ENCODE peak calls at places on chromosomes 7 and 10, in ten cellular contexts. One of them, this sample, is unnamed.

GRCh38 chr7:141701489-141702046 is 398 bp downstream of the DENND11 start:
- DNase-seq in uterus: peak
- DNase-seq in PC-3: peak
- DNase-seq in activated CD8-positive, alpha-beta T cell treated with anti-CD3 and anti-CD28 coated beads for 36 hours: peak
- DNase-seq in cardiac muscle cell: peak
- DNase-seq in A549: peak
- DNase-seq in IMR-90: no peak
- DNase-seq in hepatocyte: peak
- DNase-seq in right atrium auricular region: no peak
- DNase-seq in nephron progenitor cell: peak
- DNase-seq in this sample: peak

GRCh38 chr7:84610390-84610789 is 415.8 kb upstream of the SEMA3A start:
- DNase-seq in uterus: no peak
- DNase-seq in PC-3: no peak
- DNase-seq in activated CD8-positive, alpha-beta T cell treated with anti-CD3 and anti-CD28 coated beads for 36 hours: no peak
- DNase-seq in cardiac muscle cell: no peak
- DNase-seq in A549: no peak
- DNase-seq in IMR-90: no peak
- DNase-seq in hepatocyte: no peak
- DNase-seq in right atrium auricular region: no peak
- DNase-seq in nephron progenitor cell: no peak
- DNase-seq in this sample: no peak

GRCh38 chr10:42926831-42927230 is 144.2 kb downstream of the BMS1 start:
- DNase-seq in uterus: no peak
- DNase-seq in PC-3: no peak
- DNase-seq in activated CD8-positive, alpha-beta T cell treated with anti-CD3 and anti-CD28 coated beads for 36 hours: no peak
- DNase-seq in cardiac muscle cell: peak
- DNase-seq in A549: no peak
- DNase-seq in IMR-90: no peak
- DNase-seq in hepatocyte: peak
- DNase-seq in right atrium auricular region: no peak
- DNase-seq in nephron progenitor cell: peak
- DNase-seq in this sample: no peak

GRCh38 chr7:102843850-102844249 is 69.0 kb upstream of the LRRC17 start:
- DNase-seq in uterus: no peak
- DNase-seq in PC-3: no peak
- DNase-seq in activated CD8-positive, alpha-beta T cell treated with anti-CD3 and anti-CD28 coated beads for 36 hours: no peak
- DNase-seq in cardiac muscle cell: no peak
- DNase-seq in A549: no peak
- DNase-seq in IMR-90: no peak
- DNase-seq in hepatocyte: no peak
- DNase-seq in right atrium auricular region: no peak
- DNase-seq in nephron progenitor cell: no peak
- DNase-seq in this sample: peak

GRCh38 chr7:20351901-20352300 is 21.2 kb downstream of the ITGB8 start:
- DNase-seq in uterus: no peak
- DNase-seq in PC-3: peak
- DNase-seq in activated CD8-positive, alpha-beta T cell treated with anti-CD3 and anti-CD28 coated beads for 36 hours: no peak
- DNase-seq in cardiac muscle cell: no peak
- DNase-seq in A549: no peak
- DNase-seq in IMR-90: peak
- DNase-seq in hepatocyte: no peak
- DNase-seq in right atrium auricular region: no peak
- DNase-seq in nephron progenitor cell: no peak
- DNase-seq in this sample: no peak

GRCh38 chr10:25725917-25726716 is 207.9 kb upstream of the MYO3A start:
- DNase-seq in uterus: no peak
- DNase-seq in PC-3: peak
- DNase-seq in activated CD8-positive, alpha-beta T cell treated with anti-CD3 and anti-CD28 coated beads for 36 hours: peak
- DNase-seq in cardiac muscle cell: peak
- DNase-seq in A549: peak
- DNase-seq in IMR-90: peak
- DNase-seq in hepatocyte: peak
- DNase-seq in right atrium auricular region: no peak
- DNase-seq in nephron progenitor cell: peak
- DNase-seq in this sample: peak

GRCh38 chr10:78349165-78349516 is 315.5 kb downstream of the RPS24 start:
- DNase-seq in uterus: peak
- DNase-seq in PC-3: no peak
- DNase-seq in activated CD8-positive, alpha-beta T cell treated with anti-CD3 and anti-CD28 coated beads for 36 hours: no peak
- DNase-seq in cardiac muscle cell: no peak
- DNase-seq in A549: no peak
- DNase-seq in IMR-90: no peak
- DNase-seq in hepatocyte: no peak
- DNase-seq in right atrium auricular region: peak
- DNase-seq in nephron progenitor cell: no peak
- DNase-seq in this sample: no peak

GRCh38 chr7:47638679-47639306 is 56.9 kb upstream of the TNS3 start:
- DNase-seq in uterus: peak
- DNase-seq in PC-3: no peak
- DNase-seq in activated CD8-positive, alpha-beta T cell treated with anti-CD3 and anti-CD28 coated beads for 36 hours: no peak
- DNase-seq in cardiac muscle cell: no peak
- DNase-seq in A549: no peak
- DNase-seq in IMR-90: peak
- DNase-seq in hepatocyte: peak
- DNase-seq in right atrium auricular region: no peak
- DNase-seq in nephron progenitor cell: no peak
- DNase-seq in this sample: no peak

GRCh38 chr7:77479536-77480088 is 57.5 kb upstream of the PTPN12 start:
- DNase-seq in uterus: no peak
- DNase-seq in PC-3: peak
- DNase-seq in activated CD8-positive, alpha-beta T cell treated with anti-CD3 and anti-CD28 coated beads for 36 hours: no peak
- DNase-seq in cardiac muscle cell: no peak
- DNase-seq in A549: peak
- DNase-seq in IMR-90: peak
- DNase-seq in hepatocyte: peak
- DNase-seq in right atrium auricular region: no peak
- DNase-seq in nephron progenitor cell: no peak
- DNase-seq in this sample: no peak

GRCh38 chr7:73363225-73364005 is 35.5 kb downstream of the FKBP6 start:
- DNase-seq in uterus: no peak
- DNase-seq in PC-3: no peak
- DNase-seq in activated CD8-positive, alpha-beta T cell treated with anti-CD3 and anti-CD28 coated beads for 36 hours: no peak
- DNase-seq in cardiac muscle cell: no peak
- DNase-seq in A549: no peak
- DNase-seq in IMR-90: no peak
- DNase-seq in hepatocyte: no peak
- DNase-seq in right atrium auricular region: no peak
- DNase-seq in nephron progenitor cell: no peak
- DNase-seq in this sample: no peak

DNA sequence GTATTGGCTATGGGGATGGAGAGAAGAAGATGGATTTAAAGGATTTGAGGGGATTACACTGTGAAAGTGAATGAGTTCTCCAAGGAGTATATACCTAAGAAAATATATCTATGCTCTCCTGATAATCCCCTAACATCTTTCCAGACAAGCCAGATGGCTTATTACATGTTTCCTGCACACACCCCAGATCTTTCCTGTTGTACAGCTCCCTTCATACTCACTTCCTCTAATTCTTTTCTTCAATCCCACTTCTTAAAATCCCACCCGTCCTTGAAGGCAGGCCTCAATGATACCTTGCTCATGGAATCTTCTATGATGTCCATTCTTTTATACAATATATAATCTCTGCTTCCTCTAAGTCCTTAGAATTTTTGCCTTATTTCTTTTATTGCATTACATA is 317.2 kb upstream of the DGKB start:
- DNase-seq in uterus: no peak
- DNase-seq in PC-3: no peak
- DNase-seq in activated CD8-positive, alpha-beta T cell treated with anti-CD3 and anti-CD28 coated beads for 36 hours: no peak
- DNase-seq in cardiac muscle cell: no peak
- DNase-seq in A549: no peak
- DNase-seq in IMR-90: no peak
- DNase-seq in hepatocyte: no peak
- DNase-seq in right atrium auricular region: no peak
- DNase-seq in nephron progenitor cell: no peak
- DNase-seq in this sample: no peak
- TF ChIP-seq CTCF in uterus: no peak
- TF ChIP-seq CTCF in PC-3: no peak
- TF ChIP-seq CTCF in activated CD8-positive, alpha-beta T cell treated with anti-CD3 and anti-CD28 coated beads for 36 hours: no peak
- TF ChIP-seq CTCF in cardiac muscle cell: no peak
- TF ChIP-seq CTCF in A549: no peak
- TF ChIP-seq CTCF in IMR-90: no peak
- TF ChIP-seq CTCF in hepatocyte: no peak
- TF ChIP-seq CTCF in right atrium auricular region: no peak
- TF ChIP-seq CTCF in nephron progenitor cell: no peak
- TF ChIP-seq CTCF in this sample: no peak

DNA sequence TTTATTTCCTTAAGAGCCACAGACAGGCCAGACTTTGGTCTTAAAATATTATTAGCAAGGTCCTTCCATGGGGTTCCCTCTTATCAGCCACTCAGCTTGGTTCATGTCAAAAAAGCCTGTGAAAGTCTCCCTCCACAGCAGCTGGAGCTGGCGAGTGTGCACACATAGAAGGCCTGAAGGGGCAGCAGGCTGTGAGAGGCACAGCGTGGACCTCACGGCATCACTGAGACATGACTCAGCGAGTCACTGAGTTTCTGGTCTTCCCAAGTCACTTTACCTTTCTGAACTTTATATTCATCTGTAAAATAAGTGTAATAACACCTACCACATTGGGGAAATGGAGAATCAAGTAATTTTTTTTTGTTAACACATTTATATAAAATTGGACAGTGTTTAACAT is 8.7 kb downstream of the TAF3 start:
- DNase-seq in uterus: no peak
- DNase-seq in PC-3: peak
- DNase-seq in activated CD8-positive, alpha-beta T cell treated with anti-CD3 and anti-CD28 coated beads for 36 hours: peak
- DNase-seq in cardiac muscle cell: peak
- DNase-seq in A549: peak
- DNase-seq in IMR-90: peak
- DNase-seq in hepatocyte: peak
- DNase-seq in right atrium auricular region: no peak
- DNase-seq in nephron progenitor cell: no peak
- DNase-seq in this sample: no peak
- TF ChIP-seq CTCF in uterus: no peak
- TF ChIP-seq CTCF in PC-3: no peak
- TF ChIP-seq CTCF in activated CD8-positive, alpha-beta T cell treated with anti-CD3 and anti-CD28 coated beads for 36 hours: no peak
- TF ChIP-seq CTCF in cardiac muscle cell: peak
- TF ChIP-seq CTCF in A549: no peak
- TF ChIP-seq CTCF in IMR-90: peak
- TF ChIP-seq CTCF in hepatocyte: no peak
- TF ChIP-seq CTCF in right atrium auricular region: no peak
- TF ChIP-seq CTCF in nephron progenitor cell: no peak
- TF ChIP-seq CTCF in this sample: no peak

DNA sequence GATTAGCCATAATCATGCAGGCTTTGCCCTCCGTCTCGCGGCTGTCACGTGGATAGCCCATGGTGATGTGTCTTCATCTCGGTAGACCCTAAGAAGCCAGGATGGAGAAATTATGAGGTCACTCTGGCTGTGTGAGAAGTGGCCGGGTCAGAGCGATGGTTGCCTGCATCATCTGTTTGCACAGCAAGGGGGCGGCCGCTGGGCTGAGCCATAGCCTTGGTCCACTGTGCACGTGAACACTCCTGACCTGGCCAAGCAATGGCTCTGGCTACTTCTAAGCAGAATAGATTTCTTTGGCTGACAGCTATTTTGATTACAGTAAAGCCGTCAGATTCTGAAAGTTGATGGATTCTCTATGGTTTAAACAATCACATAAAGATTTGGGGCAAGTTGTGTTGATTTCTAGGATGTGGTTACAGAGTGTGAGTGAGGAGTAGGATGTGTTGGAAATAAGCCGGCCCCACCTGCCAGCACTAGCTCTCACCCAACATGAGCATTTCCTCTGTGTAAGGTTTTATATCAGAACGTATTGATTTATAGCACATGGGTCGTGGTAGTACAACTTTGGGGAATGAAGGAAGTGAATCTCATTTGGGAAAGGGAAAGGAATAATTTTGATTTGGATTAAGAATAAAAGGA is 214.4 kb upstream of the GPR26 start:
- DNase-seq in uterus: no peak
- DNase-seq in PC-3: no peak
- DNase-seq in activated CD8-positive, alpha-beta T cell treated with anti-CD3 and anti-CD28 coated beads for 36 hours: no peak
- DNase-seq in cardiac muscle cell: no peak
- DNase-seq in A549: peak
- DNase-seq in IMR-90: no peak
- DNase-seq in hepatocyte: peak
- DNase-seq in right atrium auricular region: no peak
- DNase-seq in nephron progenitor cell: no peak
- DNase-seq in this sample: no peak
- TF ChIP-seq CTCF in uterus: no peak
- TF ChIP-seq CTCF in PC-3: no peak
- TF ChIP-seq CTCF in activated CD8-positive, alpha-beta T cell treated with anti-CD3 and anti-CD28 coated beads for 36 hours: no peak
- TF ChIP-seq CTCF in cardiac muscle cell: no peak
- TF ChIP-seq CTCF in A549: no peak
- TF ChIP-seq CTCF in IMR-90: no peak
- TF ChIP-seq CTCF in hepatocyte: no peak
- TF ChIP-seq CTCF in right atrium auricular region: no peak
- TF ChIP-seq CTCF in nephron progenitor cell: no peak
- TF ChIP-seq CTCF in this sample: no peak

GRCh38 chr10:5448333-5449048 is 36.1 kb downstream of the NET1 start:
- DNase-seq in uterus: no peak
- DNase-seq in PC-3: no peak
- DNase-seq in activated CD8-positive, alpha-beta T cell treated with anti-CD3 and anti-CD28 coated beads for 36 hours: no peak
- DNase-seq in cardiac muscle cell: no peak
- DNase-seq in A549: no peak
- DNase-seq in IMR-90: no peak
- DNase-seq in hepatocyte: peak
- DNase-seq in right atrium auricular region: no peak
- DNase-seq in nephron progenitor cell: no peak
- DNase-seq in this sample: no peak

GRCh38 chr10:5449227-5449626 is 36.9 kb downstream of the NET1 start:
- DNase-seq in uterus: no peak
- DNase-seq in PC-3: no peak
- DNase-seq in activated CD8-positive, alpha-beta T cell treated with anti-CD3 and anti-CD28 coated beads for 36 hours: no peak
- DNase-seq in cardiac muscle cell: no peak
- DNase-seq in A549: no peak
- DNase-seq in IMR-90: no peak
- DNase-seq in hepatocyte: no peak
- DNase-seq in right atrium auricular region: no peak
- DNase-seq in nephron progenitor cell: no peak
- DNase-seq in this sample: no peak

GRCh38 chr10:5447611-5448071 is 35.3 kb downstream of the NET1 start:
- DNase-seq in uterus: no peak
- DNase-seq in PC-3: no peak
- DNase-seq in activated CD8-positive, alpha-beta T cell treated with anti-CD3 and anti-CD28 coated beads for 36 hours: peak
- DNase-seq in cardiac muscle cell: no peak
- DNase-seq in A549: no peak
- DNase-seq in IMR-90: peak
- DNase-seq in hepatocyte: no peak
- DNase-seq in right atrium auricular region: no peak
- DNase-seq in nephron progenitor cell: no peak
- DNase-seq in this sample: peak

GRCh38 chr10:5450605-5451384 is 38.4 kb downstream of the NET1 start:
- DNase-seq in uterus: no peak
- DNase-seq in PC-3: no peak
- DNase-seq in activated CD8-positive, alpha-beta T cell treated with anti-CD3 and anti-CD28 coated beads for 36 hours: no peak
- DNase-seq in cardiac muscle cell: no peak
- DNase-seq in A549: no peak
- DNase-seq in IMR-90: no peak
- DNase-seq in hepatocyte: no peak
- DNase-seq in right atrium auricular region: no peak
- DNase-seq in nephron progenitor cell: no peak
- DNase-seq in this sample: no peak

DNA sequence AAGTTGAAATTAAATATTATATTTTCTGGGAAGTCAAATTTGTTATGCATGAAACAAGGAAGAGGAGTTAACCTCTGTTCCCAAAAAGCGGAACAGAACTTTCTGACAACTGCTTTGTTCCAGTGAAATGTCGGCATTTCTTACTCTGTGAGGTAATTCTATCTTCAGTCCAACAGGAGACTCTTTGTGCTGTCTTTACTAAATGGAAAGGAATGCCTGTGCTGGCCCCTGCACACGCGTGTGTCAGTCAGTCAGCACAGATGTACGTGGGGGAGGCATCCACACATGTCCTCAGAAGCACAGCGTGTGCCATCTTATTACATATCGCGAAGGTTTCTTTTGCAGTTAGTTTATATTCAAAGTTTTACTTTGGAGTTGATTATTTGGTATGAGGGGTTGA is 37.5 kb downstream of the NET1 start:
- DNase-seq in uterus: peak
- DNase-seq in PC-3: peak
- DNase-seq in activated CD8-positive, alpha-beta T cell treated with anti-CD3 and anti-CD28 coated beads for 36 hours: no peak
- DNase-seq in cardiac muscle cell: no peak
- DNase-seq in A549: no peak
- DNase-seq in IMR-90: peak
- DNase-seq in hepatocyte: peak
- DNase-seq in right atrium auricular region: peak
- DNase-seq in nephron progenitor cell: no peak
- DNase-seq in this sample: no peak
- TF ChIP-seq CTCF in uterus: no peak
- TF ChIP-seq CTCF in PC-3: no peak
- TF ChIP-seq CTCF in activated CD8-positive, alpha-beta T cell treated with anti-CD3 and anti-CD28 coated beads for 36 hours: no peak
- TF ChIP-seq CTCF in cardiac muscle cell: peak
- TF ChIP-seq CTCF in A549: no peak
- TF ChIP-seq CTCF in IMR-90: no peak
- TF ChIP-seq CTCF in hepatocyte: peak
- TF ChIP-seq CTCF in right atrium auricular region: no peak
- TF ChIP-seq CTCF in nephron progenitor cell: no peak
- TF ChIP-seq CTCF in this sample: no peak

This sample was measured in GM20000.